ENCODE peak calls at places on chromosome 2, in eight cellular contexts. W, O, Z, T, B, J, Q and R are unnamed samples.

GRCh38 chr2:133379159-133379558 is 189.1 kb downstream of the NCKAP5 start:
- DNase-seq in W (peak; percentile 77), O (no peak), Z (no peak), T (no peak), B (no peak), J (no peak), Q (no peak), R (peak; percentile 79)

GRCh38 chr2:134075204-134075603 is 178.7 kb upstream of the MGAT5 start:
- DNase-seq in W (no peak), O (no peak), Z (no peak), T (no peak), B (no peak), J (no peak), Q (no peak), R (no peak)

GRCh38 chr2:218961651-218962570 is 2.4 kb downstream of the CDK5R2 start:
- DNase-seq in W (no peak), O (peak; percentile 78), Z (no peak), T (no peak), B (peak; percentile 16), J (no peak), Q (no peak), R (no peak)

GRCh38 chr2:36493221-36493620 is 104.7 kb downstream of the FEZ2 start:
- DNase-seq in W (no peak), O (no peak), Z (no peak), T (no peak), B (no peak), J (no peak), Q (no peak), R (no peak)

GRCh38 chr2:127610561-127610960 is 35.4 kb upstream of the GPR17 start:
- DNase-seq in W (no peak), O (no peak), Z (no peak), T (no peak), B (no peak), J (no peak), Q (no peak), R (no peak)

GRCh38 chr2:233867993-233868532 is at the start of gene MSL3B:
- DNase-seq in W (peak; percentile 54), O (peak; percentile 63), Z (peak; percentile 86), T (peak; percentile 61), B (peak; percentile 48), J (peak; percentile 73), Q (no peak), R (no peak)

GRCh38 chr2:98693477-98693876 is 37.5 kb downstream of the MGAT4A start:
- DNase-seq in W (no peak), O (no peak), Z (no peak), T (no peak), B (no peak), J (no peak), Q (no peak), R (no peak)

GRCh38 chr2:41337956-41338355 is 709.9 kb upstream of the PKDCC start:
- DNase-seq in W (no peak), O (no peak), Z (no peak), T (no peak), B (no peak), J (no peak), Q (no peak), R (no peak)

GRCh38 chr2:181128199-181128598 is 147.8 kb downstream of the UBE2E3 start:
- DNase-seq in W (no peak), O (no peak), Z (no peak), T (no peak), B (no peak), J (no peak), Q (no peak), R (no peak)

GRCh38 chr2:226882606-226883005 is 46.8 kb downstream of the RHBDD1 start:
- DNase-seq in W (no peak), O (no peak), Z (no peak), T (no peak), B (no peak), J (no peak), Q (no peak), R (no peak)